ENCODE peak calls at places on chromosome 16, in ten cellular contexts. L is kidney tubule cell; T is WTC11; D is stimulated activated CD8-positive, alpha-beta memory T cell treated with anti-CD3 and anti-CD28 coated beads, Interleukin-15, amount 100 ng/mL, for 24 hours; V is tibial artery; K is HEK293T; F is activated naive CD8-positive, alpha-beta T cell treated with anti-CD3 and anti-CD28 coated beads, Interleukin-2, amount 50 U/mL, for 24 hours; N is cardiac fibroblast; R is dermis microvascular lymphatic vessel endothelial cell; O is hippocampal formation. A is an unnamed sample.

GRCh38 chr16:19680972-19681371 is 37.1 kb downstream of the KNOP1 start:
- DNase-seq in L (no peak), T (peak; percentile 50), D (no peak), V (no peak), K (no peak), F (no peak), N (no peak), R (no peak), O (no peak), A (no peak)

GRCh38 chr16:10827691-10828341 is 9.2 kb upstream of the TVP23A start:
- DNase-seq in L (peak; percentile 54), T (no peak), D (no peak), V (peak; percentile 80), K (no peak), F (no peak), N (peak; percentile 64), R (peak; percentile 40), O (no peak), A (no peak)

GRCh38 chr16:825298-826061 is 24.9 kb upstream of the GNG13 start:
- DNase-seq in L (no peak), T (no peak), D (no peak), V (no peak), K (peak; percentile 26), F (no peak), N (no peak), R (no peak), O (no peak), A (no peak)

GRCh38 chr16:8869212-8869987 is 594 bp upstream of the CARHSP1 start:
- DNase-seq in L (no peak), T (peak; percentile 68), D (no peak), V (no peak), K (peak; percentile 44), F (peak; percentile 26), N (no peak), R (no peak), O (no peak), A (no peak)

GRCh38 chr16:9297437-9298113 is 206.1 kb downstream of the HAPSTR1 start:
- DNase-seq in L (peak; percentile 31), T (peak; percentile 75), D (no peak), V (peak; percentile 23), K (peak; percentile 75), F (peak; percentile 11), N (peak; percentile 2), R (no peak), O (peak; percentile 13), A (no peak)

GRCh38 chr16:10878644-10879498 is 1.9 kb downstream of the CIITA start:
- DNase-seq in L (peak; percentile 39), T (peak; percentile 26), D (no peak), V (peak; percentile 61), K (no peak), F (peak; percentile 42), N (peak; percentile 8), R (peak; percentile 11), O (no peak), A (peak; percentile 8)

GRCh38 chr16:81451753-81452680 is 7.4 kb downstream of the CMIP start:
- DNase-seq in L (peak; percentile 73), T (no peak), D (no peak), V (peak; percentile 63), K (no peak), F (peak; percentile 47), N (no peak), R (no peak), O (peak; percentile 57), A (no peak)

GRCh38 chr16:10608687-10609409 is 28.4 kb upstream of the EMP2 start:
- DNase-seq in L (no peak), T (no peak), D (no peak), V (no peak), K (no peak), F (no peak), N (no peak), R (no peak), O (peak; percentile 13), A (no peak)

GRCh38 chr16:69326172-69326873 is 4.1 kb downstream of the PDF start:
- DNase-seq in L (peak; percentile 92), T (no peak), D (no peak), V (no peak), K (no peak), F (no peak), N (no peak), R (peak; percentile 73), O (no peak), A (no peak)

GRCh38 chr16:65102326-65102725 is 19.5 kb downstream of the CDH11 start:
- DNase-seq in L (no peak), T (no peak), D (no peak), V (no peak), K (no peak), F (no peak), N (no peak), R (no peak), O (no peak), A (no peak)

GRCh38 chr16:60674241-60674640 is 1362.0 kb downstream of the CDH8 start:
- DNase-seq in L (peak; percentile 57), T (no peak), D (no peak), V (no peak), K (no peak), F (no peak), N (no peak), R (no peak), O (no peak), A (no peak)

GRCh38 chr16:59510008-59510424 is 775.9 kb upstream of the GOT2 start:
- DNase-seq in L (no peak), T (no peak), D (no peak), V (no peak), K (no peak), F (no peak), N (no peak), R (no peak), O (peak; percentile 12), A (no peak)

GRCh38 chr16:15765880-15766279 is 90.9 kb downstream of the MYH11 start:
- DNase-seq in L (peak; percentile 44), T (peak; percentile 26), D (no peak), V (no peak), K (peak; percentile 58), F (peak; percentile 20), N (peak; percentile 59), R (peak; percentile 40), O (peak; percentile 15), A (peak; percentile 3)

GRCh38 chr16:15907863-15908478 is 19.6 kb upstream of the CEP20 start:
- DNase-seq in L (peak; percentile 23), T (peak; percentile 81), D (no peak), V (no peak), K (peak; percentile 71), F (peak; percentile 52), N (peak; percentile 57), R (no peak), O (no peak), A (no peak)

GRCh38 chr16:74896389-74897370 is 88.2 kb downstream of the WDR59 start:
- DNase-seq in L (peak; percentile 68), T (no peak), D (no peak), V (no peak), K (no peak), F (no peak), N (peak; percentile 73), R (no peak), O (no peak), A (no peak)

GRCh38 chr16:56549744-56550385 is 15.0 kb upstream of the MT4 start:
- DNase-seq in L (peak; percentile 53), T (no peak), D (no peak), V (no peak), K (no peak), F (no peak), N (peak; percentile 37), R (no peak), O (no peak), A (no peak)

GRCh38 chr16:31382485-31383161 is 10.5 kb upstream of the ITGAD start:
- DNase-seq in L (peak; percentile 46), T (peak; percentile 83), D (peak; percentile 40), V (peak; percentile 51), K (peak; percentile 85), F (peak; percentile 76), N (peak; percentile 55), R (peak; percentile 4), O (peak; percentile 14), A (peak; percentile 3)

GRCh38 chr16:13919330-13919682 is 648 bp upstream of the ERCC4 start:
- DNase-seq in L (peak; percentile 61), T (no peak), D (no peak), V (no peak), K (peak; percentile 20), F (no peak), N (peak; percentile 69), R (peak; percentile 37), O (peak; percentile 47), A (no peak)

GRCh38 chr16:86227801-86228200 is 282.5 kb upstream of the FOXF1 start:
- DNase-seq in L (no peak), T (no peak), D (no peak), V (no peak), K (no peak), F (no peak), N (no peak), R (no peak), O (no peak), A (no peak)

GRCh38 chr16:25189305-25189704 is 27.4 kb upstream of the AQP8 start:
- DNase-seq in L (no peak), T (no peak), D (no peak), V (no peak), K (no peak), F (no peak), N (no peak), R (no peak), O (no peak), A (no peak)

GRCh38 chr16:75238853-75239371 is 12.5 kb downstream of the BCAR1 start:
- DNase-seq in L (peak; percentile 51), T (peak; percentile 10), D (no peak), V (peak; percentile 67), K (no peak), F (no peak), N (no peak), R (no peak), O (no peak), A (no peak)

GRCh38 chr16:27097671-27098275 is 31.0 kb downstream of the C16orf82 start:
- DNase-seq in L (no peak), T (no peak), D (no peak), V (peak; percentile 72), K (no peak), F (no peak), N (peak; percentile 28), R (no peak), O (no peak), A (no peak)

GRCh38 chr16:54506691-54507090 is 220.1 kb upstream of the IRX3 start:
- DNase-seq in L (no peak), T (no peak), D (no peak), V (no peak), K (no peak), F (no peak), N (no peak), R (no peak), O (no peak), A (no peak)

GRCh38 chr16:31221357-31222160 is 4.6 kb upstream of the PYDC1 start:
- DNase-seq in L (no peak), T (no peak), D (no peak), V (no peak), K (peak; percentile 3), F (no peak), N (no peak), R (no peak), O (no peak), A (no peak)

GRCh38 chr16:822909-823297 is 22.4 kb upstream of the GNG13 start:
- DNase-seq in L (no peak), T (no peak), D (no peak), V (no peak), K (no peak), F (no peak), N (no peak), R (no peak), O (no peak), A (no peak)

GRCh38 chr16:17431012-17431411 is 39.7 kb downstream of the XYLT1 start:
- DNase-seq in L (no peak), T (no peak), D (no peak), V (no peak), K (no peak), F (no peak), N (peak; percentile 26), R (no peak), O (no peak), A (no peak)

GRCh38 chr16:4682616-4683254 is 10.6 kb upstream of the NUDT16L1 start:
- DNase-seq in L (peak; percentile 73), T (peak; percentile 86), D (no peak), V (no peak), K (peak; percentile 64), F (peak; percentile 66), N (no peak), R (no peak), O (no peak), A (no peak)

GRCh38 chr16:138049-138417 is 440 bp downstream of the NPRL3 start:
- DNase-seq in L (peak; percentile 7), T (peak; percentile 57), D (no peak), V (peak; percentile 24), K (no peak), F (peak; percentile 26), N (no peak), R (no peak), O (no peak), A (no peak)

A was measured in activated CD8-positive, alpha-beta memory T cell treated with anti-CD3 and anti-CD28 coated beads for 1 hour.